ENCODE peak calls at places on chromosomes 6 and 20, in nine cellular contexts. One of them, this sample, is unnamed.

GRCh38 chr6:3165631-3166534 is 8.5 kb upstream of the TUBB2A start:
- DNase-seq in fibroblast of lung: peak; percentile 83
- DNase-seq in GM23248: peak; percentile 73
- DNase-seq in left ventricle myocardium inferior: no peak
- DNase-seq in transverse colon: no peak
- DNase-seq in astrocyte of the hippocampus: peak; percentile 77
- DNase-seq in HFFc6: peak; percentile 58
- DNase-seq in PC-3: peak; percentile 35
- DNase-seq in T follicular helper cell: no peak
- DNase-seq in this sample: no peak

GRCh38 chr6:42889815-42890214 is 10.4 kb downstream of the RPL7L1 start:
- DNase-seq in left ventricle myocardium inferior: no peak
- DNase-seq in fibroblast of lung: peak; percentile 17
- DNase-seq in transverse colon: no peak
- DNase-seq in HFFc6: no peak
- DNase-seq in astrocyte of the hippocampus: peak; percentile 38
- DNase-seq in T follicular helper cell: no peak
- DNase-seq in PC-3: peak; percentile 22
- DNase-seq in GM23248: no peak
- DNase-seq in this sample: no peak

GRCh38 chr6:5373430-5373829 is 112.1 kb downstream of the FARS2 start:
- DNase-seq in fibroblast of lung: no peak
- DNase-seq in left ventricle myocardium inferior: no peak
- DNase-seq in GM23248: no peak
- DNase-seq in HFFc6: no peak
- DNase-seq in T follicular helper cell: no peak
- DNase-seq in PC-3: no peak
- DNase-seq in astrocyte of the hippocampus: no peak
- DNase-seq in transverse colon: no peak
- DNase-seq in this sample: no peak

GRCh38 chr6:52403627-52404026 is 16.5 kb upstream of the EFHC1 start:
- DNase-seq in HFFc6: no peak
- DNase-seq in PC-3: peak; percentile 59
- DNase-seq in transverse colon: peak; percentile 86
- DNase-seq in fibroblast of lung: no peak
- DNase-seq in left ventricle myocardium inferior: peak; percentile 36
- DNase-seq in astrocyte of the hippocampus: no peak
- DNase-seq in GM23248: no peak
- DNase-seq in T follicular helper cell: no peak
- DNase-seq in this sample: no peak

GRCh38 chr6:1053587-1053986 is 258.3 kb upstream of the FOXQ1 start:
- DNase-seq in transverse colon: no peak
- DNase-seq in astrocyte of the hippocampus: no peak
- DNase-seq in HFFc6: no peak
- DNase-seq in PC-3: no peak
- DNase-seq in fibroblast of lung: no peak
- DNase-seq in T follicular helper cell: no peak
- DNase-seq in GM23248: no peak
- DNase-seq in left ventricle myocardium inferior: no peak
- DNase-seq in this sample: no peak

GRCh38 chr20:37882961-37883712 is 19.8 kb upstream of the VSTM2L start:
- DNase-seq in fibroblast of lung: no peak
- DNase-seq in GM23248: no peak
- DNase-seq in HFFc6: no peak
- DNase-seq in left ventricle myocardium inferior: no peak
- DNase-seq in T follicular helper cell: no peak
- DNase-seq in PC-3: no peak
- DNase-seq in astrocyte of the hippocampus: no peak
- DNase-seq in transverse colon: no peak
- DNase-seq in this sample: no peak

GRCh38 chr6:72616406-72617015 is 5.4 kb upstream of the KCNQ5 start:
- DNase-seq in PC-3: peak; percentile 58
- DNase-seq in T follicular helper cell: no peak
- DNase-seq in transverse colon: no peak
- DNase-seq in left ventricle myocardium inferior: no peak
- DNase-seq in fibroblast of lung: peak; percentile 39
- DNase-seq in HFFc6: peak; percentile 42
- DNase-seq in GM23248: peak; percentile 74
- DNase-seq in astrocyte of the hippocampus: peak; percentile 61
- DNase-seq in this sample: no peak

GRCh38 chr6:5645275-5645674 is 361.4 kb downstream of the NRN1 start:
- DNase-seq in transverse colon: no peak
- DNase-seq in left ventricle myocardium inferior: no peak
- DNase-seq in astrocyte of the hippocampus: peak; percentile 25
- DNase-seq in GM23248: no peak
- DNase-seq in fibroblast of lung: no peak
- DNase-seq in PC-3: no peak
- DNase-seq in T follicular helper cell: no peak
- DNase-seq in HFFc6: no peak
- DNase-seq in this sample: no peak

GRCh38 chr6:41434803-41435470 is 99.5 kb downstream of the NCR2 start:
- DNase-seq in transverse colon: no peak
- DNase-seq in astrocyte of the hippocampus: no peak
- DNase-seq in T follicular helper cell: no peak
- DNase-seq in PC-3: no peak
- DNase-seq in left ventricle myocardium inferior: no peak
- DNase-seq in GM23248: no peak
- DNase-seq in fibroblast of lung: no peak
- DNase-seq in HFFc6: no peak
- DNase-seq in this sample: no peak

GRCh38 chr6:32885698-32886286 is 31.8 kb downstream of the PSMB9 start:
- DNase-seq in T follicular helper cell: no peak
- DNase-seq in HFFc6: peak; percentile 61
- DNase-seq in fibroblast of lung: peak; percentile 52
- DNase-seq in transverse colon: no peak
- DNase-seq in left ventricle myocardium inferior: no peak
- DNase-seq in PC-3: peak; percentile 87
- DNase-seq in astrocyte of the hippocampus: peak; percentile 75
- DNase-seq in GM23248: peak; percentile 75
- DNase-seq in this sample: peak; percentile 30

GRCh38 chr20:17822039-17822438 is 122.3 kb downstream of the BANF2 start:
- DNase-seq in HFFc6: peak; percentile 49
- DNase-seq in transverse colon: peak; percentile 75
- DNase-seq in astrocyte of the hippocampus: peak; percentile 69
- DNase-seq in T follicular helper cell: no peak
- DNase-seq in PC-3: peak; percentile 62
- DNase-seq in fibroblast of lung: peak; percentile 46
- DNase-seq in GM23248: no peak
- DNase-seq in left ventricle myocardium inferior: no peak
- DNase-seq in this sample: no peak

GRCh38 chr6:753486-753885 is 60.5 kb upstream of the EXOC2 start:
- DNase-seq in PC-3: peak; percentile 7
- DNase-seq in fibroblast of lung: peak; percentile 4
- DNase-seq in T follicular helper cell: no peak
- DNase-seq in GM23248: peak; percentile 49
- DNase-seq in transverse colon: no peak
- DNase-seq in left ventricle myocardium inferior: no peak
- DNase-seq in astrocyte of the hippocampus: peak; percentile 5
- DNase-seq in HFFc6: no peak
- DNase-seq in this sample: no peak

GRCh38 chr6:89530982-89531381 is 98.0 kb downstream of the ANKRD6 start:
- DNase-seq in HFFc6: no peak
- DNase-seq in T follicular helper cell: no peak
- DNase-seq in PC-3: no peak
- DNase-seq in GM23248: no peak
- DNase-seq in transverse colon: no peak
- DNase-seq in fibroblast of lung: no peak
- DNase-seq in left ventricle myocardium inferior: peak; percentile 46
- DNase-seq in astrocyte of the hippocampus: no peak
- DNase-seq in this sample: no peak